ENCODE peak calls at places on chromosomes 16 and 17, in five cellular contexts. One of them, this sample, is unnamed.

GRCh38 chr16:55499951-55500350 is 8.9 kb upstream of the LPCAT2 start:
- DNase-seq in natural killer cell: no peak
- DNase-seq in tibial nerve: no peak
- DNase-seq in left lung: no peak
- DNase-seq in CD4-positive, alpha-beta T cell: no peak
- DNase-seq in this sample: no peak

GRCh38 chr16:58024673-58025350 is 742 bp upstream of the MMP15 start:
- DNase-seq in natural killer cell: no peak
- DNase-seq in tibial nerve: no peak
- DNase-seq in left lung: peak
- DNase-seq in CD4-positive, alpha-beta T cell: no peak
- DNase-seq in this sample: no peak

GRCh38 chr16:55508941-55509920 is at the start of gene LPCAT2:
- DNase-seq in natural killer cell: no peak
- DNase-seq in tibial nerve: peak
- DNase-seq in left lung: peak
- DNase-seq in CD4-positive, alpha-beta T cell: no peak
- DNase-seq in this sample: peak

GRCh38 chr17:63821809-63822208 is 5.4 kb upstream of the PSMC5 start:
- DNase-seq in natural killer cell: no peak
- DNase-seq in tibial nerve: no peak
- DNase-seq in left lung: no peak
- DNase-seq in CD4-positive, alpha-beta T cell: no peak
- DNase-seq in this sample: no peak

GRCh38 chr17:9368631-9369030 is 207.0 kb downstream of the STX8 start:
- DNase-seq in natural killer cell: no peak
- DNase-seq in tibial nerve: no peak
- DNase-seq in left lung: no peak
- DNase-seq in CD4-positive, alpha-beta T cell: no peak
- DNase-seq in this sample: no peak

GRCh38 chr17:45284176-45285140 is 22.6 kb upstream of the SPATA32 start:
- DNase-seq in natural killer cell: no peak
- DNase-seq in tibial nerve: no peak
- DNase-seq in left lung: no peak
- DNase-seq in CD4-positive, alpha-beta T cell: peak
- DNase-seq in this sample: no peak

GRCh38 chr16:2692251-2692947 is 10.1 kb downstream of the KCTD5 start:
- DNase-seq in natural killer cell: no peak
- DNase-seq in tibial nerve: no peak
- DNase-seq in left lung: no peak
- DNase-seq in CD4-positive, alpha-beta T cell: no peak
- DNase-seq in this sample: no peak

GRCh38 chr17:8803531-8804416 is 4.6 kb upstream of the MFSD6L start:
- DNase-seq in natural killer cell: no peak
- DNase-seq in tibial nerve: no peak
- DNase-seq in left lung: no peak
- DNase-seq in CD4-positive, alpha-beta T cell: no peak
- DNase-seq in this sample: no peak

GRCh38 chr17:75061618-75062017 is 14.6 kb downstream of the KCTD2 start:
- DNase-seq in natural killer cell: no peak
- DNase-seq in tibial nerve: no peak
- DNase-seq in left lung: no peak
- DNase-seq in CD4-positive, alpha-beta T cell: no peak
- DNase-seq in this sample: no peak

GRCh38 chr16:27385398-27385797 is 16.6 kb upstream of the IL21R start:
- DNase-seq in natural killer cell: no peak
- DNase-seq in tibial nerve: no peak
- DNase-seq in left lung: no peak
- DNase-seq in CD4-positive, alpha-beta T cell: no peak
- DNase-seq in this sample: peak

GRCh38 chr17:61809816-61810392 is 53.4 kb downstream of the BRIP1 start:
- DNase-seq in natural killer cell: no peak
- DNase-seq in tibial nerve: no peak
- DNase-seq in left lung: no peak
- DNase-seq in CD4-positive, alpha-beta T cell: no peak
- DNase-seq in this sample: no peak

GRCh38 chr16:85913141-85913601 is 14.2 kb downstream of the IRF8 start:
- DNase-seq in natural killer cell: no peak
- DNase-seq in tibial nerve: no peak
- DNase-seq in left lung: no peak
- DNase-seq in CD4-positive, alpha-beta T cell: no peak
- DNase-seq in this sample: no peak

GRCh38 chr16:86683441-86684194 is 105.3 kb downstream of the FOXL1 start:
- DNase-seq in natural killer cell: no peak
- DNase-seq in tibial nerve: no peak
- DNase-seq in left lung: no peak
- DNase-seq in CD4-positive, alpha-beta T cell: no peak
- DNase-seq in this sample: no peak

GRCh38 chr16:87459833-87460232 is 33.0 kb downstream of the ZCCHC14 start:
- DNase-seq in natural killer cell: no peak
- DNase-seq in tibial nerve: no peak
- DNase-seq in left lung: no peak
- DNase-seq in CD4-positive, alpha-beta T cell: no peak
- DNase-seq in this sample: no peak

GRCh38 chr17:65027305-65027704 is 29.2 kb downstream of the GNA13 start:
- DNase-seq in natural killer cell: peak
- DNase-seq in tibial nerve: no peak
- DNase-seq in left lung: no peak
- DNase-seq in CD4-positive, alpha-beta T cell: peak
- DNase-seq in this sample: no peak

GRCh38 chr17:7132511-7133094 is 18.0 kb upstream of the ASGR2 start:
- DNase-seq in natural killer cell: no peak
- DNase-seq in tibial nerve: no peak
- DNase-seq in left lung: no peak
- DNase-seq in CD4-positive, alpha-beta T cell: peak
- DNase-seq in this sample: no peak

GRCh38 chr17:59373879-59374495 is 42.5 kb downstream of the YPEL2 start:
- DNase-seq in natural killer cell: no peak
- DNase-seq in tibial nerve: no peak
- DNase-seq in left lung: no peak
- DNase-seq in CD4-positive, alpha-beta T cell: no peak
- DNase-seq in this sample: no peak

GRCh38 chr16:87621976-87622713 is 19.8 kb downstream of the JPH3 start:
- DNase-seq in natural killer cell: no peak
- DNase-seq in tibial nerve: no peak
- DNase-seq in left lung: no peak
- DNase-seq in CD4-positive, alpha-beta T cell: no peak
- DNase-seq in this sample: no peak

GRCh38 chr17:61312406-61313295 is 87.0 kb upstream of the TBX2 start:
- DNase-seq in natural killer cell: no peak
- DNase-seq in tibial nerve: no peak
- DNase-seq in left lung: no peak
- DNase-seq in CD4-positive, alpha-beta T cell: no peak
- DNase-seq in this sample: no peak

GRCh38 chr17:56679148-56679766 is 85.8 kb downstream of the NOG start:
- DNase-seq in natural killer cell: no peak
- DNase-seq in tibial nerve: no peak
- DNase-seq in left lung: no peak
- DNase-seq in CD4-positive, alpha-beta T cell: no peak
- DNase-seq in this sample: no peak

GRCh38 chr17:46978489-46979022 is 497 bp downstream of the RPRML start:
- DNase-seq in natural killer cell: no peak
- DNase-seq in tibial nerve: no peak
- DNase-seq in left lung: no peak
- DNase-seq in CD4-positive, alpha-beta T cell: no peak
- DNase-seq in this sample: no peak

GRCh38 chr17:46977750-46978488 is 1.1 kb downstream of the RPRML start:
- DNase-seq in natural killer cell: no peak
- DNase-seq in tibial nerve: no peak
- DNase-seq in left lung: no peak
- DNase-seq in CD4-positive, alpha-beta T cell: no peak
- DNase-seq in this sample: no peak

GRCh38 chr17:46977348-46977747 is 1.7 kb downstream of the RPRML start:
- DNase-seq in natural killer cell: no peak
- DNase-seq in tibial nerve: no peak
- DNase-seq in left lung: no peak
- DNase-seq in CD4-positive, alpha-beta T cell: no peak
- DNase-seq in this sample: no peak

GRCh38 chr17:46975287-46975686 is 3.8 kb downstream of the RPRML start:
- DNase-seq in natural killer cell: no peak
- DNase-seq in tibial nerve: no peak
- DNase-seq in left lung: no peak
- DNase-seq in CD4-positive, alpha-beta T cell: no peak
- DNase-seq in this sample: no peak

DNA sequence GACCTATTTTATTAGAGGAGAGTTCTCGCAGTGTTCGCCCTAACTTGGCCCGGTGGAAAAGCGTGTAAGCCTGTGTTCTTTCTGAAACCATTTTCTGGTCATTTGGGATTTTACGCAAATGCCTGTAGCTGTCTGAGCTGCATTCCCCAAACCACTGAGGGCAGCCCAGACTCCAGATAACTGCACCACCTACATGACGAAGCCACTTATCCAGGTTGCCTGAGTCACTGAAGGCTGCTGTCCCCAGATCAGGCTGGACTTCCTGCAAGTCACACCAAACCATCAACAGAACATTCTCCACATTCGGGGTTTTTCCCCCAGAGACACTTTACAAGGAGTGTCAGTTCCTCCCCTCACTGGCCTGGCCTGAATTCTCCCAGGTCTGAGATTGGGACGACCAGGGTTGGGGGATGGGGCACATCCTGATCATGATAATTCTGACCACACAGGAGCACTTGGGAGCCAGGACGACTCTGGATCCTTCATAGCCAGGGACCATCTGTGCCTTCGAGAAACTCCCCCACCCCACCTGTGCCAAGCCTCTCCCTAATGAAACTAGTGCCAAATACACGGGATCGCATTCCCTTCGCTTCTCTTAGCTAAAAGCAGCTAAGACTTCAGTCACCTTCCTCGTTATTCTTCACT is 2.3 kb downstream of the RPRML start:
- DNase-seq in natural killer cell: no peak
- DNase-seq in tibial nerve: no peak
- DNase-seq in left lung: no peak
- DNase-seq in CD4-positive, alpha-beta T cell: no peak
- DNase-seq in this sample: no peak
- TF ChIP-seq CTCF in natural killer cell: no peak
- TF ChIP-seq CTCF in tibial nerve: no peak
- TF ChIP-seq CTCF in left lung: no peak
- TF ChIP-seq CTCF in CD4-positive, alpha-beta T cell: no peak
- TF ChIP-seq CTCF in this sample: peak

DNA sequence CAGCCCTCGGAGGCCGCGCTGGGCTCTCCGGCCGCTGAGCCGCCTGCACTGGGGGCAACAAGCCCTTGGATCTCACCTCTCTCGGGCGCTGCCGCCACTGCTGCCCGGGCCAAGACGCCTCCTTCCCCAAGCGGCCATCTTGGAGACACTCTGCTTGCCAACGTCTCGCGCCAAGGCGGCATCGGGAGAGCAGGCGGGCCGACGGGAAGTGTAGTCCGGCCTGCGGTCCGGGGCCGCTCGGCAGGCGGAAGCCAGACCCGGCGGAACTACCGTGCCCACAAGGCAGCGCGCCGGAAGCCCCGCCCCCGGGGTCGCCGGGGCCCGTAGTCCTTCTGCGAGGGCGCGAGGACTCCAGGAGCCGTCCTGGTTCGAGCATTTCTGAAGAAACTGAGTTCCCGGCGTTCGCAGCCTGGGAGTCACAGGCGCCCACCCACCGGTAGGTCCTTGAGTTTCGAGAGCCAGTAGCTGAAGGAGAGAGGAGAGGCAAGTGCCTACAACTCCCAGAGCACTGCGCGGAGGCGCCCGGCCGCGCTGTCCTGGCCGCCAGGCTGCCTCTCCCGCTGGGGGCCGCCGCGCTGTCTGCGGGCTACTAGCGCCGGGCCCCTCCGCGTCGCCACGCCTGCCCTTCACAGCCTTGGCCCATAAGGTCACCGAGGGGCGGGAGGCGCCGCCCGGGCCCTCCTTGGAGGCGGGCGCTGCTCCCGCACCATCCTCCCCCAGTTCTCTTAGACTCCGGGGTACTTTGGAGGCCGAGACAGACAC is at the start of gene TMEM11:
- DNase-seq in natural killer cell: peak
- DNase-seq in tibial nerve: peak
- DNase-seq in left lung: peak
- DNase-seq in CD4-positive, alpha-beta T cell: peak
- DNase-seq in this sample: peak
- TF ChIP-seq CTCF in natural killer cell: peak
- TF ChIP-seq CTCF in tibial nerve: peak
- TF ChIP-seq CTCF in left lung: peak
- TF ChIP-seq CTCF in CD4-positive, alpha-beta T cell: no peak
- TF ChIP-seq CTCF in this sample: no peak

DNA sequence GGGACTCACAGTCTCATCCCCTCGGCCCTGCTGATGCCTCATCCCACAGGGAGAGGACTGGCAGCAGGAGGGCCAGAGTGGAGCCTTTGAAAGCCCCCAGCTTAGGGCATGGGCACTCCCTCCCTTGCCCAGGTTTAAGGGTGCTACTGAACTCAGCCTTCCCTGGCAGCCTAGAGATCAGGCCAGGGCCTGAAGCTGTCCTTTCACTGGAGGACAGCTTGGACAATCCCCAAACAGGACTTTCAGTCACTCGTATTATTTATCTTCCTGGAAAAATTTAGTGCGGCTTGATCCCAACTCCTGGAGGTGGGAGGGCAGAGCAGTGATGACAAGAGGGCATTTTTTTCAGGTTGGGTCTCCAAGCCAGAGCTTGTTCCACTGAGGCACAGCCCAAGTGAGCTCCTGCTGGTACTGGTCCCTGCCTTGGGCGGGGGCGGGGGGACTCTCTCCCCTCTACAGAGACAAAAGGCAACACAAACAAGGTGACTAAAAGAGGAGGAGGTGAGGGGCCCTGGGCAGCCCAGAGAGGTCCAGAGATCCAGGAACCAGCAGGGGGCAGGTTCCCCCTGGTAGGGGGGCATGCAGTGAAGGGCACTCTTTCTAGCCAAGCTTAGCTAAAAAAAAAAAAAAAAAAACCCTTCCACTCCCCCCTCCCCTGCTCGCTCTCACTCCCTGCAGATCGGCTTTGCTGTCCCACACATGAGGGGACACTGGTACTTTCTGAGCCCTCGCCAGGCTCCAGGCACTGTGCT is 1.7 kb downstream of the ZNF385C start:
- DNase-seq in natural killer cell: no peak
- DNase-seq in tibial nerve: no peak
- DNase-seq in left lung: no peak
- DNase-seq in CD4-positive, alpha-beta T cell: no peak
- DNase-seq in this sample: no peak
- TF ChIP-seq CTCF in natural killer cell: no peak
- TF ChIP-seq CTCF in tibial nerve: no peak
- TF ChIP-seq CTCF in left lung: no peak
- TF ChIP-seq CTCF in CD4-positive, alpha-beta T cell: no peak
- TF ChIP-seq CTCF in this sample: no peak

GRCh38 chr16:1073566-1074378 is 1.2 kb downstream of the SSTR5 start:
- DNase-seq in natural killer cell: no peak
- DNase-seq in tibial nerve: no peak
- DNase-seq in left lung: no peak
- DNase-seq in CD4-positive, alpha-beta T cell: no peak
- DNase-seq in this sample: no peak
- TF ChIP-seq CTCF in natural killer cell: no peak
- TF ChIP-seq CTCF in tibial nerve: no peak
- TF ChIP-seq CTCF in left lung: no peak
- TF ChIP-seq CTCF in CD4-positive, alpha-beta T cell: no peak
- TF ChIP-seq CTCF in this sample: no peak

This sample was measured in D721Med.